ENCODE peak calls at places on chromosome 13, in eight cellular contexts. M is fibroblast of the aortic adventitia; Q is activated T-helper 1 cell treated with anti-CD3 and anti-CD28 coated beads, Interleukin-12 subunit alpha, Interleukin-12 subunit beta, Interleukin-2, Interleukin-4 antibody, amounts not matched to agents 30 ng/mL and 10 ng/mL and 1 ng/mL, durations not matched to agents 14 hours and 24 hours and 36 hours; X is stimulated activated naive CD4-positive, alpha-beta T cell; V is WTC11; Y is ACHN; N is activated naive CD4-positive, alpha-beta T cell treated with anti-CD3 and anti-CD28 coated beads for 36 hours; D is stimulated activated CD8-positive, alpha-beta memory T cell treated with anti-CD3 and anti-CD28 coated beads, Interleukin-7, amount 100 ng/mL, for 1 hour. G is an unnamed sample.

GRCh38 chr13:23567792-23568480 is 2.3 kb upstream of the TNFRSF19 start:
- DNase-seq in Y (no peak), N (no peak), D (no peak), V (no peak), Q (no peak), M (no peak), X (no peak), G (no peak)

GRCh38 chr13:78610381-78610883 is 7.1 kb upstream of the POU4F1 start:
- DNase-seq in Y (no peak), N (no peak), X (no peak), Q (no peak), D (no peak), V (no peak), M (peak), G (no peak)

GRCh38 chr13:39317284-39317683 is 279.0 kb downstream of the NHLRC3 start:
- DNase-seq in M (peak), D (no peak), X (no peak), Y (no peak), N (no peak), Q (no peak), V (no peak), G (no peak)

GRCh38 chr13:113655358-113656014 is 2.5 kb downstream of the ATP4B start:
- DNase-seq in D (no peak), M (no peak), N (peak), Q (no peak), X (no peak), Y (no peak), V (peak), G (no peak)

GRCh38 chr13:60134376-60134775 is 29.4 kb downstream of the DIAPH3 start:
- DNase-seq in V (peak), Q (no peak), X (no peak), M (peak), N (no peak), D (no peak), Y (peak), G (no peak)

GRCh38 chr13:98798849-98799645 is 46.6 kb upstream of the SLC15A1 start:
- DNase-seq in D (no peak), X (no peak), Q (no peak), Y (no peak), V (no peak), M (peak), N (no peak), G (no peak)

GRCh38 chr13:76019421-76020044 is 383.4 kb downstream of the LMO7 start:
- DNase-seq in M (no peak), D (no peak), V (peak), N (peak), X (no peak), Y (peak), Q (no peak), G (no peak)

GRCh38 chr13:34349091-34349722 is 531.3 kb downstream of the RFC3 start:
- DNase-seq in Q (no peak), D (no peak), X (no peak), N (no peak), M (peak), Y (peak), V (no peak), G (no peak)

GRCh38 chr13:73542446-73542845 is 483.6 kb downstream of the KLF5 start:
- DNase-seq in M (no peak), X (no peak), D (no peak), Q (no peak), Y (no peak), N (no peak), V (no peak), G (no peak)

GRCh38 chr13:97261254-97262015 is 39.3 kb downstream of the MBNL2 start:
- DNase-seq in Y (no peak), N (peak), X (no peak), V (no peak), D (no peak), Q (no peak), M (no peak), G (no peak)

GRCh38 chr13:45875951-45876350 is 24.4 kb upstream of the SIAH3 start:
- DNase-seq in Q (no peak), N (no peak), X (no peak), D (no peak), V (no peak), Y (no peak), M (no peak), G (no peak)

GRCh38 chr13:41955605-41956004 is 5.3 kb downstream of the VWA8 start:
- DNase-seq in M (no peak), D (no peak), Y (no peak), V (no peak), N (no peak), Q (no peak), X (no peak), G (no peak)

GRCh38 chr13:109000207-109000606 is 370.8 kb downstream of the MYO16 start:
- DNase-seq in N (no peak), X (no peak), Y (no peak), D (no peak), V (no peak), M (no peak), Q (no peak), G (no peak)

GRCh38 chr13:89066868-89067466 is 1395.8 kb downstream of the SLITRK5 start:
- DNase-seq in D (no peak), X (peak), M (peak), Q (no peak), N (peak), V (peak), Y (peak), G (no peak)

GRCh38 chr13:34748078-34748477 is 194.0 kb upstream of the NBEA start:
- DNase-seq in V (no peak), X (no peak), Y (no peak), Q (no peak), N (no peak), D (no peak), M (peak), G (no peak)

GRCh38 chr13:38398810-38399493 is 49.3 kb downstream of the UFM1 start:
- DNase-seq in M (no peak), Y (no peak), Q (no peak), N (no peak), D (no peak), V (no peak), X (no peak), G (no peak)

GRCh38 chr13:65656740-65657329 is 1573.3 kb downstream of the PCDH9 start:
- DNase-seq in V (no peak), M (peak), Q (no peak), Y (peak), D (no peak), X (no peak), N (no peak), G (no peak)

GRCh38 chr13:40165533-40165932 is 500.9 kb downstream of the FOXO1 start:
- DNase-seq in Q (no peak), Y (no peak), D (no peak), N (no peak), X (no peak), V (no peak), M (peak), G (no peak)

GRCh38 chr13:41304551-41304950 is 6.5 kb upstream of the NAA16 start:
- DNase-seq in M (no peak), Y (no peak), Q (no peak), X (no peak), D (no peak), V (no peak), N (no peak), G (no peak)

GRCh38 chr13:73303858-73304257 is 245.1 kb downstream of the KLF5 start:
- DNase-seq in Y (peak), X (no peak), V (no peak), N (peak), M (no peak), Q (no peak), D (no peak), G (no peak)

G was measured in naive thymus-derived CD8-positive, alpha-beta T cell.